ENCODE peak calls at places on chromosomes 11 and 22, in five cellular contexts. C is esophagus squamous epithelium, Y is lower lobe of right lung, F is B cell, V is mesothelial cell of epicardium. B is an unnamed sample.

GRCh38 chr22:41523464-41524221 is 20.6 kb downstream of the POLR3H start:
- DNase-seq in C (no peak), Y (no peak), F (no peak), V (no peak), B (no peak)

GRCh38 chr11:8056810-8057463 is 24.1 kb upstream of the TUB start:
- DNase-seq in C (no peak), Y (no peak), F (no peak), V (no peak), B (no peak)

GRCh38 chr22:38305481-38306448 is 11.5 kb downstream of the CSNK1E start:
- DNase-seq in C (no peak), Y (no peak), F (peak; percentile 66), V (no peak), B (peak; percentile 82)

GRCh38 chr11:452203-452744 is 2.2 kb downstream of the PTDSS2 start:
- DNase-seq in C (no peak), Y (no peak), F (no peak), V (no peak), B (no peak)

GRCh38 chr11:44446341-44446712 is 119.1 kb upstream of the CD82 start:
- DNase-seq in C (no peak), Y (no peak), F (no peak), V (no peak), B (no peak)

GRCh38 chr11:60756307-60757032 is at the start of gene MS4A15:
- DNase-seq in C (no peak), Y (no peak), F (peak; percentile 51), V (no peak), B (peak; percentile 55)

GRCh38 chr22:22691716-22692701 is 47.6 kb downstream of the GGTLC2 start:
- DNase-seq in C (no peak), Y (no peak), F (no peak), V (no peak), B (no peak)

GRCh38 chr11:16606784-16607674 is 131.4 kb upstream of the C11orf58 start:
- DNase-seq in C (no peak), Y (peak; percentile 55), F (peak; percentile 3), V (peak; percentile 45), B (peak; percentile 19)

GRCh38 chr22:39625554-39626537 is 55.3 kb downstream of the CACNA1I start:
- DNase-seq in C (no peak), Y (no peak), F (no peak), V (no peak), B (no peak)

GRCh38 chr22:44084044-44084772 is 60.1 kb downstream of the PARVB start:
- DNase-seq in C (no peak), Y (no peak), F (no peak), V (no peak), B (no peak)

GRCh38 chr11:61752117-61752924 is at the start of gene MYRF:
- DNase-seq in C (no peak), Y (peak; percentile 61), F (peak; percentile 66), V (peak; percentile 70), B (peak; percentile 90)

GRCh38 chr11:102120006-102120405 is 9.8 kb downstream of the YAP1 start:
- DNase-seq in C (no peak), Y (no peak), F (no peak), V (no peak), B (no peak)

GRCh38 chr11:5369793-5370192 is 13.8 kb upstream of the OR51M1 start:
- DNase-seq in C (no peak), Y (no peak), F (no peak), V (no peak), B (peak; percentile 17)

GRCh38 chr11:104254347-104254746 is 90.4 kb upstream of the PDGFD start:
- DNase-seq in C (no peak), Y (no peak), F (peak; percentile 9), V (no peak), B (peak; percentile 28)

GRCh38 chr11:94835571-94835970 is 67.4 kb downstream of the AMOTL1 start:
- DNase-seq in C (no peak), Y (no peak), F (no peak), V (no peak), B (no peak)

GRCh38 chr11:73652856-73653559 is 6.6 kb downstream of the PLEKHB1 start:
- DNase-seq in C (no peak), Y (no peak), F (no peak), V (no peak), B (no peak)

GRCh38 chr22:31488988-31489617 is 539 bp downstream of the EIF4ENIF1 start:
- DNase-seq in C (no peak), Y (peak; percentile 60), F (peak; percentile 53), V (peak; percentile 25), B (peak; percentile 63)

GRCh38 chr22:31489632-31490495 is at the start of gene EIF4ENIF1:
- DNase-seq in C (peak; percentile 53), Y (peak; percentile 92), F (peak; percentile 91), V (peak; percentile 73), B (peak; percentile 97)

GRCh38 chr22:31492151-31492550 is 2.5 kb upstream of the EIF4ENIF1 start:
- DNase-seq in C (no peak), Y (no peak), F (no peak), V (no peak), B (no peak)

GRCh38 chr22:31491218-31491962 is 1.7 kb upstream of the EIF4ENIF1 start:
- DNase-seq in C (no peak), Y (no peak), F (no peak), V (no peak), B (no peak)

GRCh38 chr22:31490496-31490925 is 869 bp upstream of the EIF4ENIF1 start:
- DNase-seq in C (peak; percentile 47), Y (peak; percentile 72), F (peak; percentile 90), V (no peak), B (peak; percentile 87)
- TF ChIP-seq CTCF in C (no peak), Y (no peak), F (no peak), V (no peak), B (no peak)

DNA sequence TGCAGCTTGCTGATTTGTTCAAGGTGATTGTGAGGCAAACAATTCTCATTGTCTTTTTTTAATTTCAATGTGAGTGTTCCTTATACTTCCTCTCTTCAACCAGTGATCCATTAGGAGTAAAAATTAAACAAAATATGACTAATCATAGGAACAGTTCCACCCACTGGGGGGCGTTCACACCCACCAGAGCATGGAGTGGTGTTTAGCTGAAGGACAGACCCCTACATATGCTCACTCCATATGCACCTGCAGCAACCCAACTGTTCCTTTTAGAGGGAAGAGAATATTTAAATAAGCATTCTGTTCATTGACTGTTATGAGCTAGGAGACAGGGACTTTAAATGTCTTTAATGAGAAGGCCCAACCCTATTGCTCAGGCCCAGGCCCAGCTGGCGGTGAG is 78.7 kb upstream of the DRD2 start:
- DNase-seq in C (no peak), Y (no peak), F (no peak), V (no peak), B (no peak)
- TF ChIP-seq CTCF in C (no peak), Y (no peak), F (no peak), V (no peak), B (no peak)

GRCh38 chr11:83007477-83007876 is 64.2 kb downstream of the RAB30 start:
- DNase-seq in C (no peak), Y (no peak), F (no peak), V (no peak), B (no peak)

GRCh38 chr11:83008581-83008923 is 63.1 kb downstream of the RAB30 start:
- DNase-seq in C (no peak), Y (no peak), F (no peak), V (no peak), B (no peak)

GRCh38 chr11:83009999-83010398 is 61.7 kb downstream of the RAB30 start:
- DNase-seq in C (no peak), Y (no peak), F (no peak), V (no peak), B (no peak)

GRCh38 chr11:83006877-83007330 is 64.8 kb downstream of the RAB30 start:
- DNase-seq in C (no peak), Y (no peak), F (peak; percentile 20), V (no peak), B (peak; percentile 51)

GRCh38 chr11:83007909-83008580 is 63.7 kb downstream of the RAB30 start:
- DNase-seq in C (no peak), Y (peak; percentile 55), F (no peak), V (no peak), B (peak; percentile 27)
- TF ChIP-seq CTCF in C (no peak), Y (peak; percentile 3), F (no peak), V (no peak), B (no peak)

DNA sequence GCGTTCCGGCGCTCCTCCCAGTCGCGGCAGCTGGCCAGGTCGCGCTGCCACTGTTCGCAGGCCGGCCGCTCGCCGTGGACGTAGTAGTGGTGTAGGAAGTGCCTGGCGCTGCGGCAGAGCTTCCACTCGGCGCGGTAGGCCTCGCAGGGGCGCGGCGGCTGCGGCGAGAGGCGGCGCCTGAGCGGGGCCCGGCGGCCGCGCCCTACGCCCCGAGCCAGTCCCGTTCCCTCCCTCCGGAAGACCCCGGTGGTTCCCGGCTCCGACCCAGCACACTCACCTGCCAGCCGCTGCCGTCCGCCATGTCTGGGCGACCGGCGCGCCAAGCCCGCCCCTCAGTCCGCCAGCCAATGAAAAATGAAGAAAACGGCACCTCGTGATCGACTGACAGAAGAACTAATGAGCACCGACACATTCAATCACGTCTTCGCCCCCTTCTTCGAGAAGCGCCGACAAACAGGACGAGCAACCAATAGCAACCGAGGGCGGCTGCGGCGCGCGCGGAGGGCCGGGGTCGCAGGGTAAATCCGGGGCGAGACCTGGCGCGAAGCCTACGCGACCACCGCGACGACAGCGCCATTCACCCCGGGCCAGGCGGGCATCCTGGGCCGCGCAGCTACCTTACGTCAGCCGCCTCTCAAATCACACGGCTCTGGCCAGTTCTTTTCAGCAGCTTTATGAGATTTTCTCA is at the start of gene C22orf39:
- DNase-seq in C (peak; percentile 46), Y (peak; percentile 90), F (peak; percentile 92), V (peak; percentile 60), B (peak; percentile 99)
- TF ChIP-seq CTCF in C (no peak), Y (no peak), F (no peak), V (no peak), B (no peak)

DNA sequence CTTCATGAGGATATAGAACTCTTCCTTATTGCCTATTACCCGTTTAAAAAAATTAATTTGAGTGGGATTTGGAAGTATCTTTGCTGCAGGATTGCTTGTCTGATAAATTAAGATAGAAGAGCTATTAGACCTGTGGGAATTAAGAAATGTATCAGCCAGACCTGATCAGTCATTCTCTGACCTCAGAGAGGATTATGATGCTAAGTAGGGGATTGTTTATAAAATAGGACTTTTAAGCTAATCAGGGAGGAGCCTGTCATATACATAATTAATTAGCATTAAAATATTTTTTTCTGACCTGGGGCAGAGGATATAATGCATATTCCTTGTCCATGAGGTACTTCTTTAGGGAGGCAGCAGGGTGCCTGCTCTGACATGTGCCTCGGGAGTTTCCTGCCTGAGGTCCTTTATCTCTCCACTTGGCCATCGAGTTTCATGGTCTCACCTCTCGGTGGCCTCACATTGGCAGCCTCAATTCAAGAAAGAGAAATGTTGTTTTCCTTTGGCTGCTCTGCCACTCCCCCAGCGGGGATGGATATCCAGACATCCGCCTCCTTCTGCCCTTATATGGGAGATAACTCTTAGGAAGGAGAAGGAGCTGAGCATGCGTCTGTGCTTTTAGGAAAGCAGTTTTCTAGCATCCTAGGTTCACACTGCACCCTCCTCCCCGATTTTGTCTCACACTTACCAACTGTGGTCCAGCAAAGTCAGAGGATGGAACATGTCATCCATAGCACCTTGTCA is 41.1 kb downstream of the DIXDC1 start:
- DNase-seq in C (no peak), Y (no peak), F (no peak), V (no peak), B (no peak)
- TF ChIP-seq CTCF in C (peak; percentile 17), Y (no peak), F (no peak), V (no peak), B (no peak)

B was measured in GM20000.